ENCODE peak calls at places on chromosomes 1 and 21, in six cellular contexts. One of them, this sample, is unnamed.

GRCh38 chr1:248926401-248927182 is 20.6 kb downstream of the PGBD2 start:
- DNase-seq in transverse colon: no peak
- DNase-seq in stimulated activated CD8-positive, alpha-beta memory T cell treated with anti-CD3 and anti-CD28 coated beads, Interleukin-4, amount 100 ng/mL, for 24 hours: no peak
- DNase-seq in choroid plexus epithelial cell: peak
- DNase-seq in lower lobe of right lung: no peak
- DNase-seq in H54: no peak
- DNase-seq in this sample: no peak

GRCh38 chr1:182253319-182253718 is 138.3 kb downstream of the GLUL start:
- DNase-seq in transverse colon: no peak
- DNase-seq in stimulated activated CD8-positive, alpha-beta memory T cell treated with anti-CD3 and anti-CD28 coated beads, Interleukin-4, amount 100 ng/mL, for 24 hours: no peak
- DNase-seq in choroid plexus epithelial cell: no peak
- DNase-seq in lower lobe of right lung: no peak
- DNase-seq in H54: no peak
- DNase-seq in this sample: no peak

GRCh38 chr1:99784143-99784542 is 17.7 kb upstream of the FRRS1 start:
- DNase-seq in transverse colon: no peak
- DNase-seq in stimulated activated CD8-positive, alpha-beta memory T cell treated with anti-CD3 and anti-CD28 coated beads, Interleukin-4, amount 100 ng/mL, for 24 hours: no peak
- DNase-seq in choroid plexus epithelial cell: no peak
- DNase-seq in lower lobe of right lung: no peak
- DNase-seq in H54: no peak
- DNase-seq in this sample: no peak

GRCh38 chr1:7386226-7387052 is 384.7 kb upstream of the VAMP3 start:
- DNase-seq in transverse colon: no peak
- DNase-seq in stimulated activated CD8-positive, alpha-beta memory T cell treated with anti-CD3 and anti-CD28 coated beads, Interleukin-4, amount 100 ng/mL, for 24 hours: no peak
- DNase-seq in choroid plexus epithelial cell: peak
- DNase-seq in lower lobe of right lung: no peak
- DNase-seq in H54: no peak
- DNase-seq in this sample: no peak

GRCh38 chr1:51541313-51542050 is 22.4 kb upstream of the EPS15 start:
- DNase-seq in transverse colon: no peak
- DNase-seq in stimulated activated CD8-positive, alpha-beta memory T cell treated with anti-CD3 and anti-CD28 coated beads, Interleukin-4, amount 100 ng/mL, for 24 hours: no peak
- DNase-seq in choroid plexus epithelial cell: no peak
- DNase-seq in lower lobe of right lung: no peak
- DNase-seq in H54: no peak
- DNase-seq in this sample: no peak

GRCh38 chr1:145701306-145701862 is 5.8 kb downstream of the PDZK1 start:
- DNase-seq in transverse colon: no peak
- DNase-seq in stimulated activated CD8-positive, alpha-beta memory T cell treated with anti-CD3 and anti-CD28 coated beads, Interleukin-4, amount 100 ng/mL, for 24 hours: no peak
- DNase-seq in choroid plexus epithelial cell: peak
- DNase-seq in lower lobe of right lung: no peak
- DNase-seq in H54: no peak
- DNase-seq in this sample: no peak

GRCh38 chr1:231376875-231377549 is 38.9 kb downstream of the SPRTN start:
- DNase-seq in transverse colon: no peak
- DNase-seq in stimulated activated CD8-positive, alpha-beta memory T cell treated with anti-CD3 and anti-CD28 coated beads, Interleukin-4, amount 100 ng/mL, for 24 hours: no peak
- DNase-seq in choroid plexus epithelial cell: no peak
- DNase-seq in lower lobe of right lung: no peak
- DNase-seq in H54: no peak
- DNase-seq in this sample: no peak

GRCh38 chr1:64231153-64231552 is 27.7 kb downstream of the UBE2U start:
- DNase-seq in transverse colon: no peak
- DNase-seq in stimulated activated CD8-positive, alpha-beta memory T cell treated with anti-CD3 and anti-CD28 coated beads, Interleukin-4, amount 100 ng/mL, for 24 hours: no peak
- DNase-seq in choroid plexus epithelial cell: no peak
- DNase-seq in lower lobe of right lung: no peak
- DNase-seq in H54: no peak
- DNase-seq in this sample: no peak

GRCh38 chr1:67687198-67687545 is 2.2 kb downstream of the GADD45A start:
- DNase-seq in transverse colon: no peak
- DNase-seq in stimulated activated CD8-positive, alpha-beta memory T cell treated with anti-CD3 and anti-CD28 coated beads, Interleukin-4, amount 100 ng/mL, for 24 hours: no peak
- DNase-seq in choroid plexus epithelial cell: no peak
- DNase-seq in lower lobe of right lung: no peak
- DNase-seq in H54: no peak
- DNase-seq in this sample: no peak

GRCh38 chr1:201791775-201792166 is 37.2 kb upstream of the IPO9 start:
- DNase-seq in transverse colon: no peak
- DNase-seq in stimulated activated CD8-positive, alpha-beta memory T cell treated with anti-CD3 and anti-CD28 coated beads, Interleukin-4, amount 100 ng/mL, for 24 hours: no peak
- DNase-seq in choroid plexus epithelial cell: peak
- DNase-seq in lower lobe of right lung: no peak
- DNase-seq in H54: peak
- DNase-seq in this sample: no peak

GRCh38 chr21:15199940-15200339 is 135.1 kb upstream of the NRIP1 start:
- DNase-seq in transverse colon: no peak
- DNase-seq in stimulated activated CD8-positive, alpha-beta memory T cell treated with anti-CD3 and anti-CD28 coated beads, Interleukin-4, amount 100 ng/mL, for 24 hours: no peak
- DNase-seq in choroid plexus epithelial cell: no peak
- DNase-seq in lower lobe of right lung: no peak
- DNase-seq in H54: no peak
- DNase-seq in this sample: no peak

GRCh38 chr1:97844552-97845089 is 76.2 kb downstream of the DPYD start:
- DNase-seq in transverse colon: no peak
- DNase-seq in stimulated activated CD8-positive, alpha-beta memory T cell treated with anti-CD3 and anti-CD28 coated beads, Interleukin-4, amount 100 ng/mL, for 24 hours: no peak
- DNase-seq in choroid plexus epithelial cell: no peak
- DNase-seq in lower lobe of right lung: no peak
- DNase-seq in H54: no peak
- DNase-seq in this sample: no peak

GRCh38 chr1:91997607-91998195 is 32.1 kb upstream of the EPHX4 start:
- DNase-seq in transverse colon: peak
- DNase-seq in stimulated activated CD8-positive, alpha-beta memory T cell treated with anti-CD3 and anti-CD28 coated beads, Interleukin-4, amount 100 ng/mL, for 24 hours: peak
- DNase-seq in choroid plexus epithelial cell: peak
- DNase-seq in lower lobe of right lung: no peak
- DNase-seq in H54: no peak
- DNase-seq in this sample: no peak

GRCh38 chr1:184069675-184070074 is 18.1 kb downstream of the TSEN15 start:
- DNase-seq in transverse colon: no peak
- DNase-seq in stimulated activated CD8-positive, alpha-beta memory T cell treated with anti-CD3 and anti-CD28 coated beads, Interleukin-4, amount 100 ng/mL, for 24 hours: no peak
- DNase-seq in choroid plexus epithelial cell: peak
- DNase-seq in lower lobe of right lung: no peak
- DNase-seq in H54: no peak
- DNase-seq in this sample: no peak

GRCh38 chr1:100627018-100627716 is 89.2 kb downstream of the GPR88 start:
- DNase-seq in transverse colon: no peak
- DNase-seq in stimulated activated CD8-positive, alpha-beta memory T cell treated with anti-CD3 and anti-CD28 coated beads, Interleukin-4, amount 100 ng/mL, for 24 hours: no peak
- DNase-seq in choroid plexus epithelial cell: peak
- DNase-seq in lower lobe of right lung: no peak
- DNase-seq in H54: no peak
- DNase-seq in this sample: no peak

GRCh38 chr1:193767891-193768290 is 581.5 kb upstream of the B3GALT2 start:
- DNase-seq in transverse colon: no peak
- DNase-seq in stimulated activated CD8-positive, alpha-beta memory T cell treated with anti-CD3 and anti-CD28 coated beads, Interleukin-4, amount 100 ng/mL, for 24 hours: no peak
- DNase-seq in choroid plexus epithelial cell: no peak
- DNase-seq in lower lobe of right lung: no peak
- DNase-seq in H54: no peak
- DNase-seq in this sample: no peak

GRCh38 chr1:156571261-156571958 is 955 bp downstream of the IQGAP3 start:
- DNase-seq in transverse colon: no peak
- DNase-seq in stimulated activated CD8-positive, alpha-beta memory T cell treated with anti-CD3 and anti-CD28 coated beads, Interleukin-4, amount 100 ng/mL, for 24 hours: no peak
- DNase-seq in choroid plexus epithelial cell: peak
- DNase-seq in lower lobe of right lung: no peak
- DNase-seq in H54: peak
- DNase-seq in this sample: no peak

GRCh38 chr1:151443846-151444790 is 15.2 kb downstream of the POGZ start:
- DNase-seq in transverse colon: peak
- DNase-seq in stimulated activated CD8-positive, alpha-beta memory T cell treated with anti-CD3 and anti-CD28 coated beads, Interleukin-4, amount 100 ng/mL, for 24 hours: peak
- DNase-seq in choroid plexus epithelial cell: peak
- DNase-seq in lower lobe of right lung: no peak
- DNase-seq in H54: peak
- DNase-seq in this sample: peak

GRCh38 chr1:232875536-232875935 is 70.3 kb downstream of the MAP10 start:
- DNase-seq in transverse colon: no peak
- DNase-seq in stimulated activated CD8-positive, alpha-beta memory T cell treated with anti-CD3 and anti-CD28 coated beads, Interleukin-4, amount 100 ng/mL, for 24 hours: no peak
- DNase-seq in choroid plexus epithelial cell: no peak
- DNase-seq in lower lobe of right lung: no peak
- DNase-seq in H54: no peak
- DNase-seq in this sample: no peak

GRCh38 chr1:1215266-1215676 is 1.3 kb upstream of the TNFRSF4 start:
- DNase-seq in transverse colon: no peak
- DNase-seq in stimulated activated CD8-positive, alpha-beta memory T cell treated with anti-CD3 and anti-CD28 coated beads, Interleukin-4, amount 100 ng/mL, for 24 hours: no peak
- DNase-seq in choroid plexus epithelial cell: peak
- DNase-seq in lower lobe of right lung: no peak
- DNase-seq in H54: no peak
- DNase-seq in this sample: no peak

GRCh38 chr1:183995322-183996035 is 42.0 kb downstream of the COLGALT2 start:
- DNase-seq in transverse colon: no peak
- DNase-seq in stimulated activated CD8-positive, alpha-beta memory T cell treated with anti-CD3 and anti-CD28 coated beads, Interleukin-4, amount 100 ng/mL, for 24 hours: no peak
- DNase-seq in choroid plexus epithelial cell: peak
- DNase-seq in lower lobe of right lung: peak
- DNase-seq in H54: no peak
- DNase-seq in this sample: no peak

GRCh38 chr1:40820251-40820797 is 36.7 kb downstream of the KCNQ4 start:
- DNase-seq in transverse colon: no peak
- DNase-seq in stimulated activated CD8-positive, alpha-beta memory T cell treated with anti-CD3 and anti-CD28 coated beads, Interleukin-4, amount 100 ng/mL, for 24 hours: no peak
- DNase-seq in choroid plexus epithelial cell: no peak
- DNase-seq in lower lobe of right lung: no peak
- DNase-seq in H54: no peak
- DNase-seq in this sample: no peak

GRCh38 chr1:246219508-246220030 is 287.5 kb downstream of the SMYD3 start:
- DNase-seq in transverse colon: no peak
- DNase-seq in stimulated activated CD8-positive, alpha-beta memory T cell treated with anti-CD3 and anti-CD28 coated beads, Interleukin-4, amount 100 ng/mL, for 24 hours: no peak
- DNase-seq in choroid plexus epithelial cell: peak
- DNase-seq in lower lobe of right lung: no peak
- DNase-seq in H54: no peak
- DNase-seq in this sample: no peak

GRCh38 chr1:157978547-157979403 is 14.7 kb upstream of the KIRREL1 start:
- DNase-seq in transverse colon: peak
- DNase-seq in stimulated activated CD8-positive, alpha-beta memory T cell treated with anti-CD3 and anti-CD28 coated beads, Interleukin-4, amount 100 ng/mL, for 24 hours: no peak
- DNase-seq in choroid plexus epithelial cell: no peak
- DNase-seq in lower lobe of right lung: no peak
- DNase-seq in H54: no peak
- DNase-seq in this sample: no peak